ENCODE peak calls at places on chromosomes 4 and X, in ten cellular contexts. Y is heart left ventricle, X is H1, N is upper lobe of left lung, P is vagina, L is body of pancreas, A is erythroblast, Q is stomach, E is K562, R is thyroid gland. D is an unnamed sample.
A peak's percentile ranks its signal among the peaks of the same experiment; 100 is the strongest.

GRCh38 chr4:88159137-88159725 is 792 bp upstream of the ABCG2 start:
- DNase-seq in L (no peak), N (peak; percentile 85), E (no peak), Y (no peak), Q (peak; percentile 36), R (peak; percentile 3), X (peak; percentile 47), P (no peak), A (no peak), D (peak; percentile 34)

GRCh38 chr4:139943277-139943676 is 210.7 kb downstream of the MAML3 start:
- DNase-seq in N (no peak), E (no peak), L (no peak), R (no peak), Y (no peak), X (peak; percentile 25), P (no peak), Q (no peak), A (no peak), D (no peak)

GRCh38 chrX:38151426-38151825 is 69.2 kb downstream of the SRPX start:
- DNase-seq in L (no peak), Q (no peak), P (no peak), E (no peak), Y (no peak), A (no peak), X (no peak), R (no peak), N (no peak), D (no peak)

GRCh38 chr4:32994956-32995849 is 2275.0 kb downstream of the PCDH7 start:
- DNase-seq in P (no peak), Q (no peak), L (no peak), N (no peak), E (no peak), Y (no peak), R (no peak), A (no peak), X (no peak), D (no peak)

GRCh38 chr4:8615921-8616787 is 23.6 kb downstream of the CPZ start:
- DNase-seq in P (no peak), E (no peak), Y (peak; percentile 4), A (no peak), X (no peak), L (no peak), Q (no peak), N (peak; percentile 46), R (no peak), D (no peak)

GRCh38 chrX:75746891-75747639 is 38.0 kb downstream of the MAGEE2 start:
- DNase-seq in P (no peak), R (peak; percentile 34), L (peak; percentile 58), A (no peak), N (peak; percentile 89), Q (peak; percentile 42), E (no peak), Y (peak; percentile 54), X (no peak), D (peak; percentile 37)

GRCh38 chr4:8709050-8709728 is 116.6 kb downstream of the CPZ start:
- DNase-seq in A (no peak), P (no peak), E (no peak), L (peak; percentile 1), Q (no peak), X (no peak), R (no peak), N (no peak), Y (no peak), D (peak; percentile 2)

GRCh38 chrX:130170752-130171445 is 863 bp upstream of the RAB33A start:
- DNase-seq in R (peak; percentile 5), L (no peak), X (no peak), A (peak; percentile 71), Q (peak; percentile 31), E (no peak), Y (peak; percentile 49), P (no peak), N (peak; percentile 42), D (peak; percentile 57)

GRCh38 chr4:48653217-48654014 is 126.7 kb downstream of the FRYL start:
- DNase-seq in Y (peak; percentile 75), A (peak; percentile 14), P (no peak), Q (no peak), L (peak; percentile 18), E (no peak), X (no peak), R (no peak), N (no peak), D (peak; percentile 80)

GRCh38 chr4:517806-518070 is 18.7 kb downstream of the PIGG start:
- DNase-seq in Y (no peak), Q (no peak), L (no peak), E (no peak), X (no peak), P (no peak), R (no peak), N (no peak), A (no peak), D (no peak)

GRCh38 chr4:162985131-162985530 is 181.6 kb downstream of the NAF1 start:
- DNase-seq in E (no peak), L (no peak), P (no peak), Q (no peak), N (peak; percentile 35), X (no peak), A (no peak), Y (no peak), R (no peak), D (no peak)

DNA sequence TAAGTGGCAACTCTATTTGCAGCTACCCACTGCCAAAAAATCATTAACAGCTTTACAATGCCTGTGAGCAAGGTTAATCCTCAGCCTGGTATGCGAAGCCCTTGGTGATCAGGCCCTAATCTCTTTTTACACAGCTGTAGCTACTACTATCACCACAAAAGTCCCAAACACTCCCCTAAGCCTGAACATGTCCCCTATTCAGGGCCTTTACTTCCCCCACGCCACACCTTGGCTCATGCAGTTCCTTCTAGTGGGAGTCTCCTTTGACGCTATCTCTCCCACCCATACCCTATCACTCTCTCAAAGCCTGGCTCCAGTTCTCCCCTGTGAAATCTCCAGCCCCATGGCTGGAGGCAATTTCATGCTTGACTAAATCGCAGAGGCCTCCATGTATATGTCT is 90.6 kb upstream of the CBR4 start:
- DNase-seq in E (no peak), P (no peak), A (peak; percentile 12), N (no peak), L (no peak), Y (no peak), R (no peak), X (no peak), Q (no peak), D (no peak)
- TF ChIP-seq POLR2A in E (no peak), P (no peak), A (no peak), N (no peak), L (no peak), Y (no peak), R (no peak), X (no peak), Q (no peak), D (no peak)

GRCh38 chr4:15416357-15417327 is 11.2 kb upstream of the C1QTNF7 start:
- DNase-seq in L (no peak), P (no peak), Y (no peak), A (no peak), Q (no peak), N (no peak), E (no peak), R (no peak), X (no peak), D (no peak)
- TF ChIP-seq POLR2A in L (no peak), P (no peak), Y (no peak), A (no peak), Q (no peak), N (no peak), E (no peak), R (no peak), X (no peak), D (no peak)

GRCh38 chrX:1601051-1601767 is 9.8 kb downstream of the AKAP17A start:
- DNase-seq in R (no peak), E (no peak), P (no peak), A (no peak), X (no peak), N (no peak), L (no peak), Q (no peak), Y (no peak), D (no peak)
- TF ChIP-seq POLR2A in R (no peak), E (no peak), P (no peak), A (no peak), X (no peak), N (no peak), L (no peak), Q (no peak), Y (no peak), D (no peak)

GRCh38 chrX:150982786-150983525 is at the start of gene HMGB3:
- DNase-seq in Q (peak; percentile 86), N (peak; percentile 93), L (peak; percentile 84), R (peak; percentile 87), Y (peak; percentile 90), E (peak; percentile 95), X (peak; percentile 85), A (peak; percentile 91), P (no peak), D (peak; percentile 95)
- TF ChIP-seq POLR2A in Q (no peak), N (no peak), L (peak; percentile 36), R (peak; percentile 81), Y (peak; percentile 49), E (peak; percentile 52), X (peak; percentile 55), A (peak; percentile 67), P (peak; percentile 20), D (no peak)

DNA sequence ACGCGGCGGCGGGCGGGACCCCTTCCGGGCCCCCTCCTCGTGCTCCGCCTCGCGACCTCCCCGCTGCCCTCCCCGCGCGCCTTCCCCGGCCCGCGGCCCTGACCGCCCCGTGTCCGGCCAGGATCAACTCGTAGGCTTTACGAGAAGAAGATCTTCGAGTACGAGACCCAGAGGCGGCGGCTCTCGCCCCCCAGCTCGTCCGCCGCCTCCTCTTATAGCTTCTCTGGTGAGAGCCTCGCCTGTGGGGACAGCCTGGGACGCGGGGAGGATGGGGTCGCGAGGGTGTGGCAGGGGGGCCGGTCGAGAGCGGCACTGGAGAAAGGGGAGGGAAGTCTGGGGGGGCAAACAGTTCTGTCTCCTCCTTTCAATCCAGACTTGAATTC is 465 bp downstream of the EMD start:
- DNase-seq in R (no peak), Q (no peak), Y (no peak), N (no peak), L (no peak), A (peak; percentile 70), E (no peak), X (no peak), P (no peak), D (no peak)
- TF ChIP-seq POLR2A in R (no peak), Q (no peak), Y (no peak), N (no peak), L (no peak), A (peak; percentile 23), E (no peak), X (no peak), P (no peak), D (no peak)

GRCh38 chr4:1531683-1532548 is 125.7 kb upstream of the NKX1-1 start:
- DNase-seq in P (no peak), Q (no peak), R (no peak), A (no peak), N (peak; percentile 60), E (no peak), Y (peak; percentile 9), X (no peak), L (no peak), D (no peak)
- TF ChIP-seq POLR2A in P (no peak), Q (no peak), R (no peak), A (no peak), N (no peak), E (no peak), Y (no peak), X (no peak), L (no peak), D (no peak)